ENCODE peak calls at places on chromosomes 13 and 19, in five cellular contexts. M is heart left ventricle, R is HCT116, X is thyroid gland, E is upper lobe of left lung. O is an unnamed sample.

GRCh38 chr13:106986033-106986484 is 418.1 kb upstream of the ARGLU1 start:
- DNase-seq in M (no peak), R (no peak), X (no peak), E (no peak), O (no peak)

GRCh38 chr13:90768116-90768515 is 579.4 kb upstream of the MIR17HG start:
- DNase-seq in M (no peak), R (no peak), X (no peak), E (no peak), O (no peak)

GRCh38 chr19:17329768-17330545 is 4.7 kb downstream of the ANO8 start:
- DNase-seq in M (no peak), R (no peak), X (no peak), E (no peak), O (no peak)

GRCh38 chr13:95865080-95865597 is 188.1 kb downstream of the UGGT2 start:
- DNase-seq in M (no peak), R (no peak), X (no peak), E (no peak), O (no peak)

GRCh38 chr19:10691883-10692282 is 9.4 kb upstream of the QTRT1 start:
- DNase-seq in M (no peak), R (no peak), X (no peak), E (no peak), O (no peak)

GRCh38 chr13:34942732-34943674 is 933 bp downstream of the NBEA start:
- DNase-seq in M (peak), R (no peak), X (peak), E (peak), O (peak)

GRCh38 chr13:111893607-111894443 is 173.1 kb upstream of the SOX1 start:
- DNase-seq in M (no peak), R (no peak), X (no peak), E (peak), O (no peak)

GRCh38 chr13:32627793-32628192 is 41.5 kb downstream of the PDS5B start:
- DNase-seq in M (no peak), R (no peak), X (no peak), E (no peak), O (no peak)

GRCh38 chr19:42606660-42607351 is 12.1 kb upstream of the CEACAM8 start:
- DNase-seq in M (peak), R (peak), X (peak), E (peak), O (no peak)

GRCh38 chr19:22945560-22945959 is 57.4 kb downstream of the ZNF728 start:
- DNase-seq in M (no peak), R (peak), X (no peak), E (no peak), O (no peak)

GRCh38 chr13:29758591-29759114 is 91.8 kb downstream of the UBL3 start:
- DNase-seq in M (peak), R (no peak), X (no peak), E (no peak), O (no peak)

GRCh38 chr19:55300821-55301458 is 17.1 kb downstream of the BRSK1 start:
- DNase-seq in M (no peak), R (no peak), X (no peak), E (no peak), O (no peak)

GRCh38 chr13:34372581-34372980 is 554.6 kb downstream of the RFC3 start:
- DNase-seq in M (no peak), R (no peak), X (no peak), E (no peak), O (no peak)

GRCh38 chr19:40799558-40800338 is 757 bp downstream of the EGLN2 start:
- DNase-seq in M (peak), R (no peak), X (peak), E (peak), O (peak)

GRCh38 chr19:18770663-18771327 is 20.3 kb downstream of the COMP start:
- DNase-seq in M (no peak), R (no peak), X (no peak), E (no peak), O (no peak)

GRCh38 chr13:101640797-101641400 is 188.4 kb downstream of the ITGBL1 start:
- DNase-seq in M (no peak), R (no peak), X (no peak), E (no peak), O (no peak)

GRCh38 chr13:30377312-30377685 is 45.0 kb upstream of the UBE2L5 start:
- DNase-seq in M (no peak), R (no peak), X (no peak), E (no peak), O (no peak)

GRCh38 chr13:38888309-38888708 is 102.3 kb downstream of the STOML3 start:
- DNase-seq in M (no peak), R (no peak), X (no peak), E (no peak), O (no peak)

GRCh38 chr13:68050746-68051145 is 820.6 kb upstream of the PCDH9 start:
- DNase-seq in M (no peak), R (no peak), X (no peak), E (no peak), O (no peak)

GRCh38 chr13:89066868-89067466 is 1395.8 kb downstream of the SLITRK5 start:
- DNase-seq in M (no peak), R (peak), X (no peak), E (no peak), O (no peak)

GRCh38 chr13:27280009-27280646 is 9.5 kb downstream of the RASL11A start:
- DNase-seq in M (no peak), R (no peak), X (no peak), E (no peak), O (no peak)

GRCh38 chr13:112178769-112179168 is 111.8 kb downstream of the SOX1 start:
- DNase-seq in M (no peak), R (no peak), X (no peak), E (no peak), O (no peak)

GRCh38 chr19:45047188-45047797 is 8.4 kb downstream of the CLASRP start:
- DNase-seq in M (no peak), R (no peak), X (no peak), E (no peak), O (no peak)

GRCh38 chr13:88000239-88000638 is 329.1 kb downstream of the SLITRK5 start:
- DNase-seq in M (no peak), R (no peak), X (no peak), E (peak), O (no peak)

GRCh38 chr13:95276119-95276505 is 25.1 kb downstream of the ABCC4 start:
- DNase-seq in M (no peak), R (no peak), X (no peak), E (no peak), O (no peak)

GRCh38 chr19:48094843-48095203 is 15.8 kb downstream of the PLA2G4C start:
- DNase-seq in M (no peak), R (no peak), X (no peak), E (no peak), O (no peak)

GRCh38 chr19:17687141-17687856 is 855 bp downstream of the UNC13A start:
- DNase-seq in M (no peak), R (no peak), X (no peak), E (no peak), O (no peak)

GRCh38 chr19:12992729-12993128 is 2.5 kb upstream of the NFIX start:
- DNase-seq in M (no peak), R (no peak), X (no peak), E (no peak), O (no peak)

GRCh38 chr19:14167594-14168138 is 31.3 kb upstream of the ASF1B start:
- DNase-seq in M (no peak), R (no peak), X (no peak), E (no peak), O (no peak)

GRCh38 chr19:55481148-55482127 is 3.5 kb upstream of the NAT14 start:
- DNase-seq in M (no peak), R (no peak), X (no peak), E (peak), O (no peak)

GRCh38 chr13:80235131-80235530 is 105.8 kb downstream of the SPRY2 start:
- DNase-seq in M (no peak), R (no peak), X (no peak), E (no peak), O (no peak)

GRCh38 chr19:11192957-11193939 is 4.1 kb downstream of the KANK2 start:
- DNase-seq in M (no peak), R (no peak), X (no peak), E (peak), O (no peak)

GRCh38 chr13:102863590-102863989 is 17.8 kb downstream of the ERCC5 start:
- DNase-seq in M (peak), R (no peak), X (no peak), E (no peak), O (no peak)

GRCh38 chr13:30739646-30740642 is 4.6 kb downstream of the ALOX5AP start:
- DNase-seq in M (no peak), R (peak), X (no peak), E (no peak), O (no peak)

GRCh38 chr13:38301236-38301635 is 48.4 kb upstream of the UFM1 start:
- DNase-seq in M (no peak), R (no peak), X (no peak), E (no peak), O (no peak)

DNA sequence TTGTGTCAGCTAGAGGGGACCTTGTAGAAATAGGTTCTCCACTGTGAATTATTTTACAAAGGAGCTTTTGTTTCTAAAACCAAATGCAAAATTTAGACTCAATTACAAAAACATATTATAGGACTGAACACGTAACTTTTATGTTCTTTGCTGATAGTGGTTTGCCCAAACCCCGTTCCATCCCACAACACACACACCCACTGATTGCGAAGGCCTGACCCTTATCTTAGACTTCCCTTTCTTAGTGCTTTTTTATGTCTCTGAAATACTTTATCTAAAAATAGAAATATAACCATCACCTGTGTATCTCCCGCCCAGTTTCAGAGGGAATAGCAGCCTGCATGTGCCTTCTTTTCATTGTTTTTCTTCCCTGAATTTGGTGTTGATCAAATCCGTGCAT is 13.0 kb downstream of the CCNA1 start:
- DNase-seq in M (no peak), R (no peak), X (no peak), E (no peak), O (no peak)
- TF ChIP-seq POLR2A in M (no peak), R (no peak), X (no peak), E (no peak), O (no peak)

DNA sequence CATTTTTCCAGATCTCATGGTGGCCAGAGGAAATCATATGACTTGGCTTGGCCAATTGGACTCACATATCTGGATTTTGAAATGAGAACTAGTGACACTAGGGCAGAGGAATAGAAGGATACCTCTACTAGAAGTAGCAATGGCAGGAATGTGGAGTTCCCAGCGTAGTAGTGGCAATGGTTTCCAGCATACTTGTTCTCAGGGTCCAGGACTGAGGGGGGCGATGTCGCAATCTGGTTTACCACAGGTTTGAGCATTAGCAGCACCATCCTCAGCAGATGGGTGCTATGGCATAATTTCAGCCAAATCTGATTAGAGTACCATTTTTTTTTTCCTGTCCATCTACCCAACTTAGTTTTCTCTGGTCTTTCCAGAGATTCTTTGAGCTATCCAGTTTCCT is 8.1 kb upstream of the SLITRK1 start:
- DNase-seq in M (no peak), R (no peak), X (no peak), E (no peak), O (no peak)
- TF ChIP-seq POLR2A in M (no peak), R (no peak), X (no peak), E (no peak), O (no peak)

DNA sequence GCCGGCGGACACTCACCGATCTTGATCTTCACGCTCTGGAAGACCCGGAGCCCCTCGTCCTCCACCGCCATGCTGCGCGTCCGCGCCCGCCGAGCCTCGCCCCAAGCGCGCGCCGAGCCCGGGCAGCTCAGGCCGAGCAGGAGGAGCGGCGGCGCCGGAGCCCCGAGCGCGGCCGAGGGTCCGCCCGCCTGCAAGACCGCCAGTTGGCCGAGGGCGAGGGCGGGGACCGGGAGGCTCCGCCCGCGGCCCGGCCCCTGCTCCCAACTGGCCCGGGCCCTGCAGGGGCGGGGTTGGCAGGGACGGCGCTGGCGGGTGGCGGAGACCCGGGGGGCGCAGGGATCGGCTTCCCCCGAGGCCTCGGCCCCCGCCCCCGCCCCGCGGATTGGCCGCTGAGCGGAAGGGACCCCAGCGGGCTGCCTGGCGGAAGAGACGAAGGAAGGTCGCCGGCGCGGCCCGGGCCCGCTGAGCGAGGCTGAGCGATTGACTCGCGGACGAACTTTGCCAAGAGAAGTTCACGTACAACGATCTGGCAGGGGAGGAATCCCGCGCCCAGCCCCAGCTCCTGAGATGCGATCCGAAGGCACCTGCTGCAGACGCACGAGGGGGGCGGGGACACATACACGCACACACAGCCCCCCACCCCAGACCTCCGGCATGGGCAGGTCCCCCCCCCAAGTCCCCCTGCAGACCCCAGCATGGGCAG is at the start of gene RASA3:
- DNase-seq in M (peak), R (peak), X (peak), E (peak), O (peak)
- TF ChIP-seq POLR2A in M (peak), R (peak), X (peak), E (peak), O (peak)

DNA sequence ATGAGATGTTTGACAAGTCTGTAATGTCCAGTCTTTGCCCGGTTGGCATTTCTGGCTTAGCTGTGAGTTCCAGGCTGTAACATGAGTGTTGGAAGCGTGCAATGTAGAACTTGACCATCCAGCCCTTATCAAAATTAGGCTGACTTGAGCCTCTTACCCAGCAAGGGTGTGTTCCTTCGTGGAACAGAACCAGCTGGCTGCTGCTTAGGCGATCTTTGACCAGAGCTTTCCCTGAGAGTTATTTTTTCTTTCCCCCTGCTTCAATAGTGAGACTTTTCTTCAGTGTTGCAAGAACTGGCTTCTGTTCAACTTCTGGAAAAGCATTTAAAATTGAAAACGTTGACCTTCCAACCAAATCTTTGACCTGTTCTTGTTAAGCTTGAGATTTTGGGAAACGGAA is 6.5 kb downstream of the TNFSF13B start:
- DNase-seq in M (peak), R (no peak), X (peak), E (no peak), O (no peak)
- TF ChIP-seq POLR2A in M (no peak), R (no peak), X (no peak), E (no peak), O (no peak)

DNA sequence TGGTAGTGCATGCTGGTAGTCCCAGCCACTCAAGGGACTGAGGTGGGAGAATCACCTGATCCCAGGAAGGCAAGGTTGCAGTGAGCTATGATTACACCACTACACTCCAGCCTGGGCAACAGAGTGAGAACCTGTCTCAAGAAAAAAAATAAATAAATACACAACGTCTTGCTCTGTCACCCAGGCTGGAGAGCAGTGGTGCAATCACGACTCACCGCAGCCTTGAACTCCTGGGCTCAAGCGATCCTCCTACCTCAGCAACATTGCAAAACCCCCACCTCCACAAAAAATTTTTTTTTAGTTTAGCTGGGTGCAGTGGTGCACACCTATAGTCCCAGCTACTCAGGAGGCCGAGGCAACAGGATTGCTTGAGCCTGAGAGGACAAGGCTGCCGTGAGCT is 8.8 kb downstream of the TPM4 start:
- DNase-seq in M (no peak), R (no peak), X (no peak), E (no peak), O (no peak)
- TF ChIP-seq POLR2A in M (no peak), R (no peak), X (no peak), E (no peak), O (no peak)

GRCh38 chr13:49936085-49936942 is at the start of gene SPRYD7:
- DNase-seq in M (peak), R (peak), X (peak), E (peak), O (peak)
- TF ChIP-seq POLR2A in M (peak), R (no peak), X (peak), E (no peak), O (no peak)

DNA sequence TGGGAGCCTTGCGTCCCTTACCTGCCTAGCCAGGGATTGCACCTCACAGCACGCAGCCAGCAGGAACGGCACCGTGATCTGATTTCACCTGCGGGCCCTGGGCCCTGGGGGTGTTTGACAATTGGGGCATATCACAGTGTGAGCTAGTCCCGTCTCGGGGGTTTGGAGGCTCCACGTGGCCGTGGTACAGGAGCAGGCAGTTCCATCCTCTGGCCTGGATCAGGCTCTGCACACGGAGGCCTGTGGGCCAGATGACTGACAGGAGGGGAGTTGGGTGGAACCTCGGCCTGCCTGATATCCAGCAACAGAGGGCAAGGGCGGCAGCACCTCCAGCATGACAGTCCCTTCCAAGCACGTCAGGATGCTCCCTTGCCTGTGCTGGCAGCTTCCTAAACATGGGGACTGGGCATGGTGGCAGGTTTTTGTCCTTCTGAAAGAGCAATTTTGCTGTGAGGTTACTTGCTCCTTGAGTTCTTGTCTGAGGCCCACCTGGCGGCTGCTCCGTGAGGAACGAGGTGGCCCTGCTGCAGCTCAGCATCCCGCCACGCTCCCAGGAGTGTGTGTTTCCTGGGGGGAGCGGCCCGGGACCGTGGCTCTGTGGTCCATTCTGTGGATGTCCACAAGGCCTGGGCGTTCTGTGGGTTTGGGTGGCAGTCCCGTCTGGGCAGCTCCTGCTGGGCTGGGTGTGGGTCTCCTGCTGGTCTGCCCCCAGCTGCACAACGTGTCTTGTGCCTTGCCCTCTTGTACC is 6.3 kb upstream of the RPS15 start:
- DNase-seq in M (no peak), R (no peak), X (no peak), E (peak), O (no peak)
- TF ChIP-seq POLR2A in M (no peak), R (no peak), X (no peak), E (no peak), O (no peak)

GRCh38 chr19:16141043-16141442 is 2.4 kb upstream of the HSH2D start:
- DNase-seq in M (no peak), R (no peak), X (no peak), E (no peak), O (no peak)

GRCh38 chr19:16146112-16146511 is 2.6 kb downstream of the HSH2D start:
- DNase-seq in M (no peak), R (no peak), X (no peak), E (no peak), O (no peak)

GRCh38 chr19:16144216-16144581 is 714 bp downstream of the HSH2D start:
- DNase-seq in M (no peak), R (no peak), X (no peak), E (no peak), O (no peak)

GRCh38 chr19:16142032-16142580 is 1.4 kb upstream of the HSH2D start:
- DNase-seq in M (no peak), R (no peak), X (no peak), E (no peak), O (no peak)

GRCh38 chr19:16143399-16144215 is at the start of gene HSH2D:
- DNase-seq in M (peak), R (peak), X (peak), E (peak), O (no peak)
- TF ChIP-seq POLR2A in M (no peak), R (no peak), X (no peak), E (peak), O (no peak)

O was measured in uterus.